ENCODE peak calls at places on chromosome 17, in nine cellular contexts. W, K, O, U, N, D, L, E and P are unnamed samples.

GRCh38 chr17:19897901-19898300 is 30.2 kb upstream of the ULK2 start:
- DNase-seq in W (no peak), K (peak; percentile 59), O (no peak), U (no peak), N (no peak), D (no peak), L (peak; percentile 57), E (no peak), P (peak; percentile 93)

GRCh38 chr17:78974635-78975591 is 4.8 kb downstream of the LGALS3BP start:
- DNase-seq in W (peak; percentile 90), K (peak; percentile 55), O (peak; percentile 79), U (peak; percentile 73), N (no peak), D (no peak), L (peak; percentile 75), E (peak; percentile 40), P (peak; percentile 69)

GRCh38 chr17:36475346-36475970 is 11.0 kb upstream of the ZNHIT3 start:
- DNase-seq in W (no peak), K (no peak), O (no peak), U (no peak), N (no peak), D (no peak), L (no peak), E (no peak), P (no peak)

GRCh38 chr17:951388-952132 is 28.0 kb downstream of the NXN start:
- DNase-seq in W (no peak), K (peak; percentile 73), O (peak; percentile 62), U (no peak), N (no peak), D (peak; percentile 90), L (peak; percentile 93), E (no peak), P (peak; percentile 42)

GRCh38 chr17:76471498-76472257 is 4.3 kb downstream of the AANAT start:
- DNase-seq in W (no peak), K (no peak), O (no peak), U (no peak), N (no peak), D (no peak), L (no peak), E (no peak), P (no peak)

GRCh38 chr17:2212328-2212981 is 91.1 kb downstream of the SMG6 start:
- DNase-seq in W (no peak), K (no peak), O (no peak), U (no peak), N (no peak), D (no peak), L (peak; percentile 97), E (peak; percentile 37), P (peak; percentile 81)

GRCh38 chr17:27284811-27285415 is 9.0 kb upstream of the WSB1 start:
- DNase-seq in W (no peak), K (no peak), O (peak; percentile 31), U (no peak), N (no peak), D (no peak), L (no peak), E (no peak), P (no peak)

GRCh38 chr17:62597920-62598319 is 29.6 kb upstream of the MRC2 start:
- DNase-seq in W (peak; percentile 67), K (no peak), O (peak; percentile 32), U (no peak), N (no peak), D (no peak), L (no peak), E (no peak), P (no peak)

GRCh38 chr17:81578038-81578441 is 25.9 kb upstream of the FAAP100 start:
- DNase-seq in W (no peak), K (no peak), O (no peak), U (no peak), N (no peak), D (no peak), L (peak; percentile 77), E (no peak), P (peak; percentile 38)

GRCh38 chr17:42537156-42537805 is 1.2 kb downstream of the NAGLU start:
- DNase-seq in W (no peak), K (no peak), O (no peak), U (no peak), N (no peak), D (no peak), L (no peak), E (no peak), P (no peak)

GRCh38 chr17:7528842-7529241 is 20.0 kb upstream of the TNFSF12 start:
- DNase-seq in W (no peak), K (no peak), O (no peak), U (no peak), N (no peak), D (no peak), L (no peak), E (no peak), P (no peak)

GRCh38 chr17:81393684-81394376 is 1.4 kb upstream of the BAHCC1 start:
- DNase-seq in W (peak; percentile 98), K (peak; percentile 99), O (peak; percentile 100), U (peak; percentile 100), N (peak; percentile 99), D (peak; percentile 100), L (peak; percentile 99), E (peak; percentile 99), P (peak; percentile 100)

GRCh38 chr17:920190-920589 is 59.4 kb downstream of the NXN start:
- DNase-seq in W (no peak), K (no peak), O (no peak), U (no peak), N (no peak), D (no peak), L (no peak), E (no peak), P (no peak)

GRCh38 chr17:41098476-41098875 is 534 bp upstream of the KRTAP4-8 start:
- DNase-seq in W (no peak), K (no peak), O (no peak), U (no peak), N (no peak), D (no peak), L (peak; percentile 53), E (no peak), P (peak; percentile 57)

GRCh38 chr17:58111676-58112075 is 28.5 kb downstream of the DYNLL2 start:
- DNase-seq in W (no peak), K (no peak), O (no peak), U (no peak), N (no peak), D (no peak), L (no peak), E (no peak), P (no peak)

DNA sequence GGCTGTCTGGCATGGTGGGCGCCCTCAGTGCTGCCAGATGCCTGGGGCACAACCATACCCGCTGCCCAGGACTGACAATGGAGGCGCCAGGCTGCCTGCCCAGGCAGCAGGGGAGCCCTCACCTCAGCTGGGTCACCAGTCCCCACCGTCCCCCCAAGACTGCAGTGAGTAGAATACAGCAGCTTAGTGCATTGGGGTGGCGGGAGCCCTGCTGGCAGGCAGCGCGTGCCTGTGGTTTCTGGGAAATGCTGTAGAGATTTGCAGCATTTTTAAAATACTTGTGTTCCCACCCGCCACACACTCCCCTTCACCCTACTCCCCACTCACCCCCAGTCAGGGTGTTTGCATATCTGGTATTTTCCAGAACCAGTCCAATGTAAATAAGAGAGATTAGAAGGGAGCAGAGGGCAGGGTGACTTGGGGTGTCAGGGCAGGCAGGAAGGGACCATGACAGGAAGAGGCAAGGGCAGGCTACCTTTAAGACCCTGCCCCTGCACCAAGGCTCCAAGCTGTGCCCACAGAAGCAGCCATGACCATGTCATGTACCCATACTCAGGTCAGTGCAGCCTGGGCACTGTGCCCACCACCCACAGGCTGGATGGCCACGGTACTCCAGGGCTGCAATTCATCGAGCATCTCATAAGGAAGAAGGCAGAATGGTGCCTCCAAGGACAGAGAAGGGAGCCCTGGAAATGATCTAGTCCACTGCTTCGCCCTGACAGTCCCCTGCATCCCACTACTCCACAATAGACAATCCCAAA is 21.5 kb downstream of the MYO18A start:
- DNase-seq in W (no peak), K (peak; percentile 60), O (no peak), U (no peak), N (no peak), D (no peak), L (peak; percentile 88), E (no peak), P (no peak)
- H3K27ac ChIP-seq in W (peak overlapping the region; percentile 61), K (peak overlapping the region; percentile 78), O (peak overlapping the region; percentile 26), U (peak overlapping the region; percentile 62), N (no peak overlapping the region), D (peak overlapping the region; percentile 94), L (peak overlapping the region; percentile 46), E (no peak overlapping the region), P (no peak overlapping the region)

DNA sequence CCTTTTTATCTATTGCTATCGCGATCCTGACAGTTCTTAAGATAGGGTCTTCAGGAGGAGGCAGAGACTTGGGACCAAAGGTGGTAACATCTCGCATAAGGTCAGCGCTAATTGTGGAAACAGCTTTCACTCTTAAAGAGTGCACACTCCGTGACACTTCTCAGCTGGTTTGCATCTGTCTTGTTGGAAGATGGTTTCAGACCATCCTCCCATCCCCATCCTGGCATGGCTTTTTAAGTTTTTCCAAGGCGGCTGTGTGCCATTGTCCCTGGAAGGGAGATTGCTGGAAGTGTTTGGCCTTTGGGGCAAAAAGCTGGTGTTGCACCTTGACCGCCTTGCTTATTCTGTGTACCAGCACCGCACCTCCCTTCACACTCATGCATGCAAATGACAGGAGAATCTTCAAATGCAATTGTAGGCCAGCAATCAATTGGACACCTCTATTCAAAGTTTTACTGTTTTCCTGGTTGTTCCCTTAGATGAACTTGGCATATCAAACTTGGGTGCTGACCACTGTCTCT is 1.5 kb downstream of the SOCS7 start:
- DNase-seq in W (no peak), K (no peak), O (no peak), U (no peak), N (peak; percentile 15), D (no peak), L (no peak), E (no peak), P (no peak)
- H3K27ac ChIP-seq in W (peak overlapping the region; percentile 86), K (no peak overlapping the region), O (peak overlapping the region; percentile 91), U (peak overlapping the region; percentile 92), N (no peak overlapping the region), D (peak overlapping the region; percentile 99), L (no peak overlapping the region), E (peak overlapping the region; percentile 91), P (no peak overlapping the region)

DNA sequence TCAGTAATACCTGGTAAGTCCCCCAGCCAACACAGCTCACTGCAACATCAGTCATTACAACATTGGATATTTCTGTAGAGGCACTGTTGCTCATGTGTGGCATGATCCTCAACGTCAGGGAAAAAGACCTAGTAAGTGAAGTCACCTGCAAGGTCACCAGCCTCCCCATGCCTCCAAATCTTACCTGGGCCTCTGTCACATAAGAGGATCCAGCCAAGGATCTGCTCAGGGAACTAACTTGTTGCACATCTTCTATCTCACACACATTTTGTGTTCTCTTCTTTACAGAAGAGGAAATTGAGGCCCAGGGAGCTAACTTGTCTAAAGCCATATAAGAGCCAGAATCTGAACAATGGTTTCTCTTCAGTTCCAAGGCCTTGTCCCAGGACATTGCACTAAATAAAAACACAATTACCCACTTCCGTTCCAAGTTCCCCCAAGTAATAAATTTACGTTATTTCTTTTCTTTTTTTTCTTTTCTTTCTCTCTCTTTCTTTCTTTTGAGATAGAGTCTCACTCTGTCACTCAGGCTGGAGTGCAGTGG is 1.4 kb downstream of the SHMT1 start:
- DNase-seq in W (no peak), K (no peak), O (no peak), U (no peak), N (no peak), D (no peak), L (no peak), E (no peak), P (no peak)
- H3K27ac ChIP-seq in W (peak overlapping the region; percentile 83), K (no peak overlapping the region), O (peak overlapping the region; percentile 46), U (peak overlapping the region; percentile 88), N (no peak overlapping the region), D (peak overlapping the region; percentile 93), L (no peak overlapping the region), E (no peak overlapping the region), P (no peak overlapping the region)

DNA sequence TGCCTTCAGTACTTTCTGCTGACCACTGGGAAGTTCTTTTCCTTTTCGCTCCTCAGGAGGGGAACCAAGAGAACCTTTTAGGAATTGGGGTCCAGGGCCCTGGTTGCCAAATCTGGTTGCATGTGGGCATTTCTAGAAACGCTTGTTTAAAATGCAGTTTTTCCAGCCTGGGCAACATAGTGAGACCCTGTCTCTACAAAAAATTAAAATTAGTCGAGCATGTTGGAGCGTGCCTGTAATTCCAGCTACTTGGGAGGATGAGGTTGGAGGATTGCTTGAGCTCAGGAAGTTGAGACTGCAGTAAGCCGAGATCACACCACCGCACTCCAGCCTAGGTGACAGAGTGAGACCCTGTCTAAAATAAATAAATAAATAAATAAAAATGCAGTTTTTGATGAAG is 1.2 kb downstream of the PNPO start:
- DNase-seq in W (no peak), K (no peak), O (no peak), U (no peak), N (no peak), D (no peak), L (no peak), E (no peak), P (no peak)
- H3K27ac ChIP-seq in W (no peak overlapping the region), K (no peak overlapping the region), O (no peak overlapping the region), U (peak overlapping the region; percentile 90), N (no peak overlapping the region), D (peak overlapping the region; percentile 93), L (no peak overlapping the region), E (no peak overlapping the region), P (no peak overlapping the region)